ENCODE peak calls at places on chromosome 17, in six cellular contexts. N is OCI-LY7; Y is mesothelial cell of epicardium; P is stimulated activated CD8-positive, alpha-beta memory T cell treated with anti-CD3 and anti-CD28 coated beads, Interleukin-4, amount 100 ng/mL, for 24 hours; M is BE2C; R is iPS-NIHi11. C is an unnamed sample.

GRCh38 chr17:15896834-15897233 is 48.1 kb upstream of the ADORA2B start:
- DNase-seq in N (no peak), Y (no peak), P (no peak), M (no peak), R (no peak), C (no peak)

GRCh38 chr17:78239489-78239931 is 8.1 kb downstream of the TMEM235 start:
- DNase-seq in N (peak; percentile 92), Y (no peak), P (no peak), M (no peak), R (no peak), C (no peak)

GRCh38 chr17:42518046-42518754 is 17.8 kb upstream of the NAGLU start:
- DNase-seq in N (no peak), Y (no peak), P (no peak), M (no peak), R (no peak), C (no peak)

GRCh38 chr17:55440391-55440790 is 18.8 kb upstream of the MMD start:
- DNase-seq in N (no peak), Y (no peak), P (no peak), M (peak; percentile 74), R (no peak), C (no peak)

GRCh38 chr17:83174859-83175550 is 95.6 kb downstream of the METRNL start:
- DNase-seq in N (peak; percentile 35), Y (no peak), P (no peak), M (no peak), R (no peak), C (no peak)

GRCh38 chr17:73359987-73360410 is 48.2 kb upstream of the CDC42EP4 start:
- DNase-seq in N (no peak), Y (no peak), P (no peak), M (peak; percentile 53), R (peak; percentile 84), C (no peak)

GRCh38 chr17:40092581-40092980 is 7.8 kb downstream of the NR1D1 start:
- DNase-seq in N (no peak), Y (no peak), P (no peak), M (no peak), R (no peak), C (no peak)

GRCh38 chr17:1239210-1239609 is 31.0 kb upstream of the BHLHA9 start:
- DNase-seq in N (no peak), Y (no peak), P (no peak), M (no peak), R (no peak), C (no peak)

GRCh38 chr17:63349478-63350000 is 96.6 kb downstream of the CYB561 start:
- DNase-seq in N (no peak), Y (no peak), P (no peak), M (no peak), R (no peak), C (no peak)

C was measured in NCI-H1930.